ENCODE peak calls at places on chromosomes 11 and 22, in nine cellular contexts. S, K, E, U, V, I, L, T and Y are unnamed samples.

GRCh38 chr22:30979932-30980331 is 10.9 kb downstream of the TUG1 start:
- DNase-seq in S (no peak), K (no peak), E (no peak), U (no peak), V (no peak), I (no peak), L (no peak), T (no peak), Y (no peak)

GRCh38 chr11:58034471-58034870 is 3.7 kb downstream of the OR6Q1 start:
- DNase-seq in S (no peak), K (no peak), E (no peak), U (no peak), V (no peak), I (no peak), L (no peak), T (no peak), Y (no peak)

GRCh38 chr11:118785362-118785761 is 5.6 kb downstream of the DDX6 start:
- DNase-seq in S (no peak), K (no peak), E (peak), U (no peak), V (no peak), I (no peak), L (no peak), T (no peak), Y (no peak)

GRCh38 chr22:30238661-30239420 is 7.7 kb downstream of the LIF start:
- DNase-seq in S (peak), K (no peak), E (no peak), U (no peak), V (no peak), I (no peak), L (no peak), T (no peak), Y (no peak)

GRCh38 chr11:103622296-103622695 is 414.1 kb upstream of the DDI1 start:
- DNase-seq in S (no peak), K (no peak), E (no peak), U (no peak), V (no peak), I (no peak), L (no peak), T (no peak), Y (no peak)

GRCh38 chr11:62611705-62612365 is 740 bp downstream of the EML3 start:
- DNase-seq in S (peak), K (peak), E (peak), U (peak), V (no peak), I (no peak), L (peak), T (peak), Y (peak)

GRCh38 chr11:110093407-110094297 is 460 bp downstream of the ZC3H12C start:
- DNase-seq in S (peak), K (peak), E (peak), U (peak), V (no peak), I (no peak), L (peak), T (peak), Y (peak)

GRCh38 chr11:3010004-3010403 is 17.9 kb upstream of the NAP1L4 start:
- DNase-seq in S (no peak), K (no peak), E (no peak), U (no peak), V (no peak), I (no peak), L (no peak), T (no peak), Y (no peak)

GRCh38 chr22:37741312-37741795 is 44.5 kb downstream of the TRIOBP start:
- DNase-seq in S (no peak), K (no peak), E (peak), U (peak), V (no peak), I (no peak), L (no peak), T (peak), Y (peak)

GRCh38 chr11:46800177-46800576 is 45.9 kb downstream of the CKAP5 start:
- DNase-seq in S (no peak), K (no peak), E (no peak), U (no peak), V (no peak), I (no peak), L (no peak), T (no peak), Y (no peak)

GRCh38 chr22:49812838-49813237 is 14.8 kb downstream of the BRD1 start:
- DNase-seq in S (no peak), K (no peak), E (no peak), U (no peak), V (no peak), I (no peak), L (no peak), T (no peak), Y (no peak)

GRCh38 chr11:1922411-1923113 is 3.1 kb downstream of the TNNT3 start:
- DNase-seq in S (no peak), K (no peak), E (no peak), U (peak), V (no peak), I (no peak), L (no peak), T (no peak), Y (no peak)

GRCh38 chr22:40216041-40216756 is 38.5 kb downstream of the TNRC6B start:
- DNase-seq in S (no peak), K (no peak), E (no peak), U (no peak), V (no peak), I (no peak), L (no peak), T (no peak), Y (no peak)

GRCh38 chr22:46297151-46297819 is 615 bp downstream of the GTSE1 start:
- DNase-seq in S (peak), K (no peak), E (peak), U (no peak), V (no peak), I (no peak), L (no peak), T (peak), Y (no peak)

GRCh38 chr11:2789331-2789730 is 89.5 kb upstream of the KCNQ1OT1 start:
- DNase-seq in S (no peak), K (no peak), E (no peak), U (no peak), V (no peak), I (no peak), L (peak), T (no peak), Y (no peak)

GRCh38 chr11:46743043-46743442 is 24.0 kb downstream of the F2 start:
- DNase-seq in S (no peak), K (no peak), E (no peak), U (no peak), V (no peak), I (no peak), L (no peak), T (no peak), Y (no peak)

GRCh38 chr22:20084547-20085413 is 4.7 kb downstream of the DGCR8 start:
- DNase-seq in S (peak), K (no peak), E (no peak), U (peak), V (peak), I (no peak), L (no peak), T (no peak), Y (no peak)

GRCh38 chr22:44582016-44582415 is 84.0 kb upstream of the RTL6 start:
- DNase-seq in S (no peak), K (no peak), E (no peak), U (peak), V (no peak), I (no peak), L (no peak), T (no peak), Y (no peak)

GRCh38 chr22:29217827-29218757 is 12.4 kb downstream of the EMID1 start:
- DNase-seq in S (peak), K (no peak), E (no peak), U (peak), V (no peak), I (no peak), L (no peak), T (no peak), Y (no peak)

GRCh38 chr11:61885166-61885778 is 6.1 kb downstream of the FADS3 start:
- DNase-seq in S (no peak), K (no peak), E (no peak), U (no peak), V (no peak), I (no peak), L (no peak), T (no peak), Y (peak)